ENCODE peak calls at places on chromosomes 1 and 21, in eight cellular contexts. D is GM06990, W is heart left ventricle, Q is brain microvascular endothelial cell, J is lung, V is cardiac fibroblast, U is coronary artery, Y is A549. E is an unnamed sample.
A peak's percentile ranks its signal among the peaks of the same experiment; 100 is the strongest.

GRCh38 chr1:81466970-81467369 is 333.8 kb upstream of the ADGRL2 start:
- DNase-seq in D (no peak), U (no peak), Q (no peak), W (no peak), J (no peak), Y (no peak), V (no peak), E (no peak)

GRCh38 chr1:25675729-25676476 is 59.3 kb downstream of the MAN1C1 start:
- DNase-seq in Y (no peak), W (no peak), U (no peak), D (peak; percentile 79), Q (no peak), J (no peak), V (no peak), E (no peak)

GRCh38 chr1:185559151-185559550 is 175.0 kb upstream of the HMCN1 start:
- DNase-seq in J (no peak), D (no peak), Y (no peak), V (no peak), U (no peak), Q (no peak), W (no peak), E (no peak)

GRCh38 chr1:95287078-95287477 is 53.1 kb downstream of the RWDD3 start:
- DNase-seq in Y (peak; percentile 16), U (no peak), J (no peak), W (no peak), V (peak; percentile 3), Q (no peak), D (no peak), E (no peak)

GRCh38 chr1:49686107-49686506 is 337.6 kb downstream of the AGBL4 start:
- DNase-seq in U (no peak), D (no peak), W (no peak), Y (no peak), J (no peak), V (no peak), Q (no peak), E (no peak)

GRCh38 chr1:92907949-92908684 is 53.1 kb downstream of the DIPK1A start:
- DNase-seq in W (no peak), U (no peak), Y (no peak), J (no peak), D (no peak), V (peak; percentile 43), Q (no peak), E (no peak)

GRCh38 chr1:24970926-24971530 is 41.0 kb upstream of the RUNX3 start:
- DNase-seq in W (no peak), Q (no peak), Y (no peak), J (no peak), D (no peak), V (no peak), U (no peak), E (no peak)

GRCh38 chr1:179990847-179991246 is 36.2 kb downstream of the CEP350 start:
- DNase-seq in Q (no peak), V (no peak), D (no peak), J (no peak), W (no peak), U (no peak), Y (no peak), E (no peak)

GRCh38 chr1:167715653-167716302 is 6.0 kb upstream of the MPZL1 start:
- DNase-seq in Y (no peak), J (no peak), W (no peak), Q (no peak), V (no peak), U (no peak), D (no peak), E (no peak)

GRCh38 chr1:223102797-223103533 is 40.1 kb downstream of the TLR5 start:
- DNase-seq in V (peak; percentile 11), D (no peak), W (peak; percentile 36), J (no peak), U (no peak), Y (no peak), Q (no peak), E (no peak)

DNA sequence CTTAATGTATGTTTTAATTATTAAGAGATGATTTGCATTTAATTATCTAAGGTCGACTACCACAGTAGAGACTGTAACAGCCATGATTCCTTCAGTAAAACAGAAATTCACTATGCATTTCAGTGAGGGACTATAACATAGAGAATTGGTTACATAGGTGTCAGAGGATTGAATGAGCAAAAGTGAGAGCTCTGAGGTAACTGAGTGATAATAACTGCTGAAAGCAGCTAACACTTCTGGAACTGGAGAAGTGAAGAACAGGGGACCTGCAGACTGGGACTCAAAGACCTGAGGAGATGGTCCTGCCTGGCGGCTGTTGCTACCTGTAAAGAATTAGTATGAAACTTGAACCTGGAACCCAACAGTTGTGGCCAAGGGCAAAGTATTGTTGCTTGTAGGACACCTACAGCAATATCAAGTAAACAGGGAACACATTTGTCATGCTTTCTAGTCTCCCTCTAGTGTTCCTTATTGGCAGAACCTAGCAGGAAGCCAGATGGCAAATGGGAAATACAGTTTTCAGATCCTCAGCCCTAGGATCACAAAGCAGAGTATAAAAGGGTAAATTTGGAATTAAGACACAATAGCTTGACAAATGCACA is 110.6 kb downstream of the HS2ST1 start:
- DNase-seq in V (peak; percentile 61), Y (peak; percentile 40), J (no peak), Q (peak; percentile 18), D (peak; percentile 24), W (no peak), U (no peak), E (peak; percentile 4)
- TF ChIP-seq CTCF in V (peak; percentile 73), Y (peak; percentile 42), J (no peak), Q (peak; percentile 75), D (peak; percentile 55), W (peak; percentile 21), U (no peak), E (peak; percentile 76)

GRCh38 chr1:246513619-246514343 is 6.7 kb upstream of the SMYD3 start:
- DNase-seq in D (no peak), Q (no peak), Y (no peak), J (no peak), U (no peak), V (no peak), W (no peak), E (no peak)
- H3K4me3 ChIP-seq in D (no peak overlapping the region), Q (no peak overlapping the region), Y (no peak overlapping the region), J (no peak overlapping the region), U (no peak overlapping the region), V (no peak overlapping the region), W (no peak overlapping the region), E (no peak overlapping the region)

GRCh38 chr1:119448112-119448511 is 33.2 kb downstream of the HSD3B2 start:
- DNase-seq in V (no peak), J (no peak), W (no peak), Y (no peak), Q (no peak), U (no peak), D (no peak), E (no peak)
- TF ChIP-seq CTCF in V (no peak), J (no peak), W (no peak), Y (no peak), Q (no peak), U (no peak), D (peak; percentile 38), E (peak; percentile 32)

DNA sequence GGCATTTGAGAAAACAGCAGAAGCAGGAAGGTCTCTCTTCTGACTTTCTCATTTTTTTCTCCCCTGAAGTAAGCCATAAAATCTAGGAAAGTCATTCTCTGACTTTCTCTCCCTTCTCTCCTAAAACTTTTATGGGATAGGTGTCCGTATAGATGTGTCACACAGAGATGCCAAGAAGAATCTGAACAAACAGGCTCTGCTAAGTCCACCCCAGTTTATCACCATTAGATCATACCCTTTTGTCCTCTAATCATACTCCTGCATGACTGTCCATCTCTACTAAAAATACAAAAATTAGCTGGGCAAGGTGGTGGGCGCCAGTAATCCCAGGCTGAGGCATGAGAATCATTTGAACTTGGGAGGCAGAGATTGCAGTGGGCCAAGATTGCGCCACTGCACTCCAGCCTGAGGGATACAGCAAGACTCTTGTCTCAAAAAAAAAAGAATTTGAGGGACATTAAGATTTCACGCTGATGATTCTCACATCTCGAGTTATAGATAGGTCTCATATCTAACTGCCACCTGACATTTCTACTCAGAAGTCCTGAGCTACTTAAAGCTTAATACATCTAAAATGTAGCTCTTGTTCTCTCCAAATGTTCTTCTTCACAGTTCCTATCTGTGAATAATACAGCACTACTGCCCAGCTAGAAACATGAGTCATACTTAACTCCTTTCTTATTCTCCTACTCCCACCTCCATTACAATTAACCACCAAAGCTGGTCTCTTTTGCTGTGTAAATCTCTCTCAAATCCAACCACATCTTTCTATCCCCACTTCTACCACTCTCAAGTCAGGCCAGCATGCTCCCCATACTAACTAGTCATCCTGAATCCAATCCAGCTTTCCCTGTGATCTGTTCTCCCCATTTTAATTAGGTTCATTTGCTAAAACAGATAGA is 47.7 kb downstream of the ZNF644 start:
- DNase-seq in Y (no peak), V (peak; percentile 68), U (no peak), W (no peak), J (no peak), D (no peak), Q (no peak), E (peak; percentile 36)
- H3K4me3 ChIP-seq in Y (no peak overlapping the region), V (no peak overlapping the region), U (no peak overlapping the region), W (no peak overlapping the region), J (no peak overlapping the region), D (no peak overlapping the region), Q (no peak overlapping the region), E (no peak overlapping the region)

GRCh38 chr1:31183126-31183525 is 56.6 kb downstream of the NKAIN1 start:
- DNase-seq in W (no peak), U (no peak), J (no peak), Y (no peak), V (no peak), D (no peak), Q (no peak), E (no peak)

GRCh38 chr1:31183927-31184554 is 55.6 kb downstream of the NKAIN1 start:
- DNase-seq in Q (peak; percentile 29), Y (peak; percentile 40), J (no peak), V (peak; percentile 54), U (no peak), W (no peak), D (no peak), E (no peak)

GRCh38 chr1:31180338-31180737 is 59.3 kb downstream of the NKAIN1 start:
- DNase-seq in V (no peak), U (no peak), Q (no peak), W (no peak), D (no peak), Y (no peak), J (no peak), E (no peak)

GRCh38 chr1:31181515-31182343 is 58.0 kb downstream of the NKAIN1 start:
- DNase-seq in Q (peak; percentile 29), Y (peak; percentile 68), V (peak; percentile 49), W (peak; percentile 61), J (peak; percentile 34), U (no peak), D (peak; percentile 73), E (no peak)

GRCh38 chr1:31182352-31182751 is 57.3 kb downstream of the NKAIN1 start:
- DNase-seq in U (peak; percentile 86), D (peak; percentile 33), V (peak; percentile 98), Q (peak; percentile 82), J (peak; percentile 48), Y (peak; percentile 82), W (peak; percentile 87), E (peak; percentile 53)
- TF ChIP-seq CTCF in U (no peak), D (peak; percentile 20), V (peak; percentile 62), Q (peak; percentile 63), J (no peak), Y (peak; percentile 13), W (no peak), E (peak; percentile 58)

DNA sequence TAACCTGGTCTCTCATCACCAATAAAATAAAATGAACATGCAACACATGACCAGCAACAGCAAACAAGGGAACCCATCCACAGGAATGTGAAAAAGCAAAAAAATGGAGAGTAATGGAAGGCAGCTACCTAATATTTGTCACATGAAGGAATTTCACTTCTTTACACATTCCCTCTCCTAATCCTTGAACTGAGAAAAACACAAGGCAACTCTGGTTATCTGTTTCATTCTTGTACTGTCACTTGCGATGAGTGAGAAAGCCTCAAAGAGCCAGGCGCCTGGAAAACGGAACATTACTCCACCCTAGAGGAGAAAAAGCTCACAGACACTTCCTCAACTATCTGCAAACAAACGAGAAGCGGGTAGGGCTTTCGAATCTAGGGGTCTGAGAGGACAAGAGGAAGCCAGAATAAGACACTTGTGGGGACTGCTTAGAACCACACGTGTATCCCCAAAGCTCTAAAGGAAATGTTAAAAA is 13.8 kb downstream of the HSF2BP start:
- DNase-seq in Q (peak; percentile 84), V (peak; percentile 95), W (peak; percentile 39), D (peak; percentile 22), Y (peak; percentile 90), U (no peak), J (peak; percentile 54), E (no peak)
- H3K4me3 ChIP-seq in Q (no peak overlapping the region), V (no peak overlapping the region), W (no peak overlapping the region), D (no peak overlapping the region), Y (no peak overlapping the region), U (peak overlapping the region; percentile 23), J (no peak overlapping the region), E (no peak overlapping the region)

E was measured in epithelial cell of proximal tubule.